ENCODE peak calls at places on chromosomes 2 and 18, in eight cellular contexts. C, B, O, A, K, M, X and N are unnamed samples.

GRCh38 chr2:216555274-216555673 is 56.6 kb downstream of the RPL37A start:
- DNase-seq in C (no peak), B (no peak), O (peak), A (peak), K (no peak), M (no peak), X (no peak), N (peak)

GRCh38 chr18:34677056-34677574 is 33.0 kb upstream of the DTNA start:
- DNase-seq in C (no peak), B (no peak), O (no peak), A (no peak), K (no peak), M (no peak), X (no peak), N (no peak)

GRCh38 chr18:38301621-38302020 is 736.0 kb upstream of the CELF4 start:
- DNase-seq in C (no peak), B (no peak), O (no peak), A (no peak), K (no peak), M (no peak), X (no peak), N (no peak)

GRCh38 chr18:57906852-57907251 is 103.7 kb upstream of the ATP8B1 start:
- DNase-seq in C (no peak), B (peak), O (no peak), A (no peak), K (no peak), M (no peak), X (no peak), N (no peak)

GRCh38 chr2:173881886-173882285 is 83.3 kb downstream of the SP3 start:
- DNase-seq in C (no peak), B (no peak), O (no peak), A (no peak), K (no peak), M (peak), X (no peak), N (peak)

GRCh38 chr2:25314514-25315315 is 27.0 kb downstream of the DNMT3A start:
- DNase-seq in C (no peak), B (no peak), O (peak), A (peak), K (peak), M (no peak), X (no peak), N (peak)

GRCh38 chr2:120431386-120432292 is 85.7 kb downstream of the INHBB start:
- DNase-seq in C (no peak), B (no peak), O (no peak), A (peak), K (no peak), M (no peak), X (no peak), N (no peak)

GRCh38 chr2:189555243-189555642 is 25.3 kb downstream of the SLC40A1 start:
- DNase-seq in C (no peak), B (peak), O (no peak), A (no peak), K (peak), M (no peak), X (no peak), N (no peak)

GRCh38 chr2:88622307-88622706 is 5.0 kb downstream of the EIF2AK3 start:
- DNase-seq in C (no peak), B (no peak), O (no peak), A (no peak), K (no peak), M (no peak), X (no peak), N (no peak)

GRCh38 chr2:236629961-236630872 is 60.6 kb downstream of the ACKR3 start:
- DNase-seq in C (no peak), B (no peak), O (no peak), A (peak), K (no peak), M (no peak), X (no peak), N (no peak)

GRCh38 chr2:12047761-12048160 is 301.3 kb downstream of the LPIN1 start:
- DNase-seq in C (no peak), B (no peak), O (no peak), A (no peak), K (no peak), M (no peak), X (no peak), N (no peak)

GRCh38 chr2:12045864-12046291 is 299.4 kb downstream of the LPIN1 start:
- DNase-seq in C (no peak), B (no peak), O (no peak), A (no peak), K (no peak), M (no peak), X (no peak), N (peak)

GRCh38 chr2:12050381-12050780 is 303.9 kb downstream of the LPIN1 start:
- DNase-seq in C (peak), B (peak), O (no peak), A (no peak), K (no peak), M (no peak), X (peak), N (peak)

GRCh38 chr2:12046641-12047040 is 300.2 kb downstream of the LPIN1 start:
- DNase-seq in C (peak), B (no peak), O (no peak), A (no peak), K (no peak), M (no peak), X (peak), N (peak)

GRCh38 chr2:12048551-12048950 is 302.1 kb downstream of the LPIN1 start:
- DNase-seq in C (no peak), B (no peak), O (peak), A (no peak), K (no peak), M (no peak), X (no peak), N (no peak)
- TF ChIP-seq CTCF in C (peak), B (no peak), O (peak), A (no peak), K (no peak), M (no peak), X (no peak), N (peak)

GRCh38 chr2:176637497-176638166 is 368.4 kb downstream of the MTX2 start:
- DNase-seq in C (peak), B (peak), O (peak), A (peak), K (peak), M (no peak), X (no peak), N (peak)
- H3K4me3 ChIP-seq in C (peak), B (peak), O (peak), A (peak), K (peak), M (peak), X (peak), N (peak)

GRCh38 chr18:48639772-48640432 is 101.1 kb downstream of the CTIF start:
- DNase-seq in C (no peak), B (no peak), O (no peak), A (no peak), K (peak), M (no peak), X (no peak), N (no peak)
- TF ChIP-seq CTCF in C (peak), B (peak), O (peak), A (peak), K (no peak), M (peak), X (peak), N (peak)

DNA sequence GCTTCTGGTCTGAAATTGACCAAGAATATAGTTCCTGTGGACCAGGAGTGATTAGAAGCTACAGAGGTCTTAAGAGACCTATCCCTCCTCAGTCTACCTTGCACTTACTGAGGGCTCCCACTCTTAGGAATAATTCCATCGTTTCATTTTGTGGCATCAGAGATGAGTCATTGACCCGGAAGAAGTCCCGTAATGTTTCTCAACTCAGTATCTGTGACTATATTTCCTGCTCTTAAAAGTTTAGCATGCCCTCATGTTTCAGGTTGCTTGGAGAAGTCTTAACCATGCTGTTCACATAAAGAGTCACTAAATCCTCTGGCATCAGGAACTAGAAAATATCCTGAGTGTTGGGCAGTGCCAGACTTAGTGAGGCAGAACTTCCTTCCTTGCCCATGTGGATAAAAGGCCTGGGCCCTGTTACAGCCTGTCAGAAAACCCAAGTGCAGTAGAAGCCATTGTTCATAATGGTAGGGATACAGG is at the start of gene IL36A:
- DNase-seq in C (no peak), B (no peak), O (no peak), A (no peak), K (no peak), M (no peak), X (no peak), N (no peak)
- H3K4me3 ChIP-seq in C (no peak), B (no peak), O (no peak), A (no peak), K (no peak), M (no peak), X (no peak), N (no peak)

DNA sequence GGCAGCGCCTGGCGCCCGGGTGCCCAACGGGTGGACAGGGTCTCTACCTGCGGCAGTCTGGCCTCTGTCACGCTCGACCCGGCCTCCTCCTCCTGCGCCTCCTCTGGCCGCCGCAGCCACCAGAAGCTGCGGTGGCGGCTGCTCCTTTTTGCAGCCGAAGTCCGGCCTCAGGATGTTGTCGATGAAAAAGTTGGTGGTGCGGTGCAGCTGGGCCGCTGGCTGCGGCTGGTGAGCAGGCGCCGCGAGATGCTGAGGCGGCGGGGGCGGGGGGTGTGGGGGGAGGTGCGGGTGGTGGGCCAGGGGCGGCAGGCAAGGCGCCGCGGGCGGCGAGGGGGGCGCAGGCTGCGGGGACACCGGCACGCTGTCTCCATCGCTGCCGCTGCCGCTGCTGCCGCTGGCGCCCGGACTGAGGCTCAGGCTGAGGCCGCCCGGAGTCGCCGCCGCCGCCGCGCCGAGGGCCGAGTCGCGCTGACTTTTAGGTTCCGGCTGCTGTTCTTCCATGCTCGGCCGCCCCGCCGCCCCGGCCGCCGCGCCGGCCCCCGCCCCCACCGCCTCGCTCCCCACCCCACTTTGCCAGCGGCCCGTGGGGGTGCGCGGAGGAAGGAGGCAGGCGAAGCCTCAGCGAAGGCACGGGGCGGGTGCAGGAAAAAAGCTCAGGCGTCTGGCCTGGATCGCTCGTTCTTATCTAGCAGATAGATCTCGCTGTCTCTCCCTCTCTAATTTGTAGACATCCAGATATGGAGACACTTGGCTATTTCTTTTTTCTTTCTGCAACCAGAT is 591 bp downstream of the EN1 start:
- DNase-seq in C (peak), B (peak), O (peak), A (peak), K (no peak), M (no peak), X (no peak), N (no peak)
- TF ChIP-seq CTCF in C (no peak), B (no peak), O (no peak), A (no peak), K (no peak), M (no peak), X (no peak), N (no peak)

GRCh38 chr2:208239770-208240493 is 14.9 kb downstream of the IDH1 start:
- DNase-seq in C (no peak), B (no peak), O (no peak), A (no peak), K (no peak), M (no peak), X (no peak), N (no peak)
- H3K4me3 ChIP-seq in C (no peak), B (no peak), O (no peak), A (no peak), K (no peak), M (no peak), X (no peak), N (no peak)

GRCh38 chr2:207144191-207144795 is 21.5 kb downstream of the KLF7 start:
- DNase-seq in C (no peak), B (no peak), O (no peak), A (no peak), K (no peak), M (no peak), X (no peak), N (no peak)

GRCh38 chr2:207143131-207143473 is 22.6 kb downstream of the KLF7 start:
- DNase-seq in C (no peak), B (no peak), O (no peak), A (no peak), K (no peak), M (no peak), X (no peak), N (no peak)

GRCh38 chr2:207143474-207144190 is 22.1 kb downstream of the KLF7 start:
- DNase-seq in C (peak), B (no peak), O (no peak), A (peak), K (peak), M (no peak), X (no peak), N (peak)

GRCh38 chr2:207141381-207141780 is 24.4 kb downstream of the KLF7 start:
- DNase-seq in C (no peak), B (no peak), O (no peak), A (no peak), K (no peak), M (no peak), X (no peak), N (no peak)

GRCh38 chr2:207142461-207142860 is 23.3 kb downstream of the KLF7 start:
- DNase-seq in C (no peak), B (peak), O (no peak), A (no peak), K (no peak), M (no peak), X (no peak), N (peak)
- TF ChIP-seq CTCF in C (no peak), B (no peak), O (no peak), A (peak), K (peak), M (no peak), X (no peak), N (no peak)

DNA sequence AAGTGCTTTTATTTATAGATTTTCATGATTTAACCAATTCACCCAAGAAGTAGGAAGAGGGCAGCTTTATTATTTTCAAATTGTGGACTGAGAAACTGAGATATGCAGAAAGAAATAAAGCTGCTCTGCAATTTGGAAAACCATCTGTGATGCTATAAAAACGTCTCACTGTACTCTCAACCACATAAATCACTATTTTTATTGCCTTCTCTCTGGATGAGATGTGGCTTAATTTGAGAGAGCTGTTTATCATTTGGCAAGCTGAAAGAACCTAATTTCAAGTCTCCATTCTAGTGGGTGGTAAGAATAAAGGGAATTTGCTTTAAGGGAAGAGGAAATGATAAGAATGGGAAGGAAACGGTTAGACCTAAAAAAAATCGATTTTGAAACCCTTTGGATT is 49.9 kb upstream of the CYP1B1 start:
- DNase-seq in C (no peak), B (no peak), O (peak), A (no peak), K (no peak), M (no peak), X (no peak), N (no peak)
- H3K4me3 ChIP-seq in C (no peak), B (no peak), O (no peak), A (no peak), K (no peak), M (no peak), X (no peak), N (no peak)

GRCh38 chr2:172865422-172865821 is 129.8 kb downstream of the RAPGEF4 start:
- DNase-seq in C (peak), B (peak), O (no peak), A (no peak), K (no peak), M (no peak), X (no peak), N (peak)
- TF ChIP-seq CTCF in C (peak), B (peak), O (peak), A (no peak), K (no peak), M (no peak), X (peak), N (peak)

GRCh38 chr2:42170619-42171395 is 1.7 kb downstream of the EML4 start:
- DNase-seq in C (no peak), B (no peak), O (peak), A (no peak), K (no peak), M (no peak), X (no peak), N (no peak)
- H3K4me3 ChIP-seq in C (peak), B (peak), O (peak), A (peak), K (peak), M (peak), X (peak), N (peak)